ENCODE peak calls at places on chromosomes 12 and 14, in seven cellular contexts. A is B cell; B is iris pigment epithelial cell; X is midbrain; F is activated T-helper 9 cell treated with anti-CD3 and anti-CD28 coated beads, Interleukin-2, amount 50 U/mL, for 16 hours; H is AG10803; O is stimulated activated CD4-positive, alpha-beta T cell treated with anti-CD3 and anti-CD28 coated beads, Interleukin-1b, Interleukin-23, amount 100 ng/mL, for 1 hour. J is an unnamed sample.

GRCh38 chr12:58363971-58364370 is 422.6 kb downstream of the ATP23 start:
- DNase-seq in F (no peak), H (peak; percentile 62), X (no peak), B (no peak), A (no peak), O (no peak), J (no peak)

GRCh38 chr12:123250471-123251383 is 17.5 kb downstream of the MTRFR start:
- DNase-seq in H (no peak), B (no peak), O (no peak), F (no peak), X (no peak), A (no peak), J (no peak)

GRCh38 chr14:55665067-55665700 is 85.2 kb downstream of the KTN1 start:
- DNase-seq in H (no peak), X (no peak), F (no peak), O (no peak), B (peak; percentile 56), A (no peak), J (no peak)

GRCh38 chr12:115504241-115504941 is 773.1 kb downstream of the MED13L start:
- DNase-seq in A (no peak), O (no peak), F (no peak), X (no peak), H (no peak), B (no peak), J (peak; percentile 65)

GRCh38 chr14:68627868-68628604 is 164.8 kb downstream of the ZFP36L1 start:
- DNase-seq in F (peak; percentile 46), H (no peak), A (peak; percentile 62), X (peak; percentile 86), O (peak; percentile 44), B (no peak), J (peak; percentile 76)

GRCh38 chr14:97707603-97708002 is 910.4 kb downstream of the VRK1 start:
- DNase-seq in A (no peak), B (no peak), X (no peak), H (no peak), F (no peak), O (no peak), J (no peak)

GRCh38 chr14:75896341-75896740 is 85.5 kb downstream of the TGFB3 start:
- DNase-seq in F (no peak), A (no peak), X (no peak), B (peak; percentile 72), O (no peak), H (no peak), J (no peak)

GRCh38 chr14:53011053-53011462 is 60.2 kb upstream of the FERMT2 start:
- DNase-seq in F (no peak), H (peak; percentile 99), X (no peak), A (no peak), B (peak; percentile 98), O (no peak), J (no peak)

GRCh38 chr12:25767613-25768012 is 190.9 kb upstream of the RASSF8 start:
- DNase-seq in X (no peak), F (no peak), B (no peak), O (no peak), H (peak; percentile 53), A (no peak), J (no peak)

GRCh38 chr12:25715147-25715546 is 162.1 kb upstream of the LMNTD1 start:
- DNase-seq in B (no peak), A (no peak), O (no peak), F (no peak), H (peak; percentile 66), X (no peak), J (no peak)

GRCh38 chr12:2893007-2893406 is 2.3 kb downstream of the TULP3 start:
- DNase-seq in F (no peak), O (no peak), X (no peak), B (peak; percentile 88), A (no peak), H (peak; percentile 94), J (no peak)

GRCh38 chr12:16062611-16063010 is 151.5 kb downstream of the DERA start:
- DNase-seq in B (peak; percentile 69), H (peak; percentile 34), F (no peak), A (no peak), O (no peak), X (no peak), J (no peak)

GRCh38 chr12:5665615-5666014 is 233.7 kb downstream of the NTF3 start:
- DNase-seq in O (no peak), X (no peak), B (peak; percentile 27), A (no peak), H (peak; percentile 80), F (no peak), J (no peak)

GRCh38 chr12:90546511-90546910 is 408.5 kb downstream of the CCER1 start:
- DNase-seq in H (no peak), O (no peak), X (no peak), A (no peak), F (no peak), B (no peak), J (no peak)

GRCh38 chr12:69687390-69687789 is 11.7 kb downstream of the BEST3 start:
- DNase-seq in X (no peak), O (no peak), F (no peak), A (no peak), H (peak; percentile 42), B (peak; percentile 64), J (no peak)

GRCh38 chr12:31572900-31573299 is 18.0 kb downstream of the DENND5B start:
- DNase-seq in A (no peak), X (no peak), O (no peak), F (no peak), H (no peak), B (no peak), J (no peak)

GRCh38 chr12:46983959-46984833 is 95.2 kb upstream of the PCED1B start:
- DNase-seq in O (no peak), F (no peak), X (peak; percentile 21), A (peak; percentile 49), H (peak; percentile 74), B (peak; percentile 77), J (peak; percentile 50)

GRCh38 chr14:90576581-90576980 is 179.8 kb downstream of the CALM1 start:
- DNase-seq in X (no peak), B (peak; percentile 62), O (no peak), H (peak; percentile 74), A (no peak), F (no peak), J (no peak)

GRCh38 chr12:105601158-105601557 is 270.7 kb downstream of the C12orf75 start:
- DNase-seq in O (no peak), H (peak; percentile 68), A (no peak), F (no peak), B (no peak), X (no peak), J (no peak)

GRCh38 chr14:21066882-21067502 is 3.1 kb upstream of the ARHGEF40 start:
- DNase-seq in B (no peak), A (no peak), O (no peak), H (no peak), F (no peak), X (no peak), J (peak; percentile 47)

GRCh38 chr12:6533653-6534157 is 612 bp upstream of the GAPDH start:
- DNase-seq in F (peak; percentile 28), B (peak; percentile 78), O (no peak), A (no peak), H (peak; percentile 73), X (peak; percentile 93), J (peak; percentile 85)

GRCh38 chr12:121299662-121300061 is 3.2 kb upstream of the CAMKK2 start:
- DNase-seq in F (no peak), B (no peak), H (no peak), O (no peak), X (no peak), A (no peak), J (no peak)

GRCh38 chr14:20803221-20803620 is 577 bp upstream of the RNASE1 start:
- DNase-seq in F (no peak), H (no peak), A (no peak), B (no peak), X (no peak), O (no peak), J (no peak)

GRCh38 chr12:124518051-124518932 is 49.1 kb downstream of the NCOR2 start:
- DNase-seq in O (no peak), B (peak; percentile 99), F (no peak), A (no peak), H (peak; percentile 100), X (peak; percentile 99), J (no peak)

GRCh38 chr12:109818900-109819500 is 14.2 kb downstream of the TRPV4 start:
- DNase-seq in O (no peak), H (peak; percentile 88), A (no peak), X (no peak), F (no peak), B (peak; percentile 28), J (no peak)

GRCh38 chr14:88198441-88198840 is 124.6 kb downstream of the KCNK10 start:
- DNase-seq in F (no peak), A (no peak), B (no peak), H (no peak), X (no peak), O (no peak), J (no peak)

GRCh38 chr12:128994869-128995268 is 141.6 kb downstream of the GLT1D1 start:
- DNase-seq in X (no peak), O (no peak), B (no peak), H (no peak), F (no peak), A (no peak), J (no peak)

GRCh38 chr14:62706217-62706616 is 339.0 kb downstream of the KCNH5 start:
- DNase-seq in X (no peak), F (no peak), B (peak; percentile 8), O (no peak), H (no peak), A (no peak), J (no peak)

GRCh38 chr14:104111301-104112112 is 26.0 kb downstream of the ASPG start:
- DNase-seq in X (no peak), A (no peak), F (no peak), B (no peak), O (no peak), H (no peak), J (no peak)

GRCh38 chr14:76985021-76985420 is 43.5 kb downstream of the IRF2BPL start:
- DNase-seq in H (no peak), B (peak; percentile 70), O (no peak), A (no peak), F (no peak), X (no peak), J (no peak)

GRCh38 chr12:13154027-13154538 is 42.4 kb upstream of the EMP1 start:
- DNase-seq in A (no peak), O (no peak), H (peak; percentile 54), B (peak; percentile 40), X (no peak), F (no peak), J (no peak)

GRCh38 chr12:50186667-50187066 is 19.5 kb upstream of the CERS5 start:
- DNase-seq in B (peak; percentile 62), F (no peak), X (no peak), O (no peak), A (no peak), H (peak; percentile 90), J (no peak)

J was measured in GM13976.